ENCODE peak calls at places on chromosome 17, in four cellular contexts. D is H1, C is IMR-90, F is H9. K is an unnamed sample.
A peak's percentile ranks its signal among the peaks of the same experiment; 100 is the strongest.

GRCh38 chr17:9833922-9834321 is 8.2 kb downstream of the GLP2R start:
- DNase-seq in F (peak; percentile 18), D (no peak), C (no peak), K (no peak)

GRCh38 chr17:1078831-1079561 is 82.1 kb downstream of the TIMM22 start:
- DNase-seq in C (no peak), F (peak; percentile 70), D (no peak), K (peak; percentile 67)

GRCh38 chr17:76267051-76267576 is 2.0 kb downstream of the UBALD2 start:
- DNase-seq in D (no peak), C (no peak), F (no peak), K (no peak)

GRCh38 chr17:78667091-78667490 is 89.9 kb upstream of the DNAH17 start:
- DNase-seq in D (no peak), F (no peak), C (no peak), K (no peak)

GRCh38 chr17:7215136-7215638 is 4.4 kb downstream of the DLG4 start:
- DNase-seq in C (no peak), D (no peak), F (no peak), K (no peak)

GRCh38 chr17:146983-147761 is 9.8 kb downstream of the SCGB1C2 start:
- DNase-seq in D (no peak), C (no peak), F (no peak), K (no peak)

GRCh38 chr17:78341559-78342437 is 18.1 kb downstream of the SOCS3 start:
- DNase-seq in F (peak; percentile 72), D (no peak), C (peak; percentile 74), K (peak; percentile 87)

GRCh38 chr17:28985950-28986713 is 19.7 kb downstream of the SEZ6 start:
- DNase-seq in D (peak; percentile 31), C (no peak), F (peak; percentile 88), K (peak; percentile 43)

GRCh38 chr17:71681427-71682173 is 439.2 kb upstream of the SOX9 start:
- DNase-seq in F (no peak), D (no peak), C (no peak), K (no peak)

DNA sequence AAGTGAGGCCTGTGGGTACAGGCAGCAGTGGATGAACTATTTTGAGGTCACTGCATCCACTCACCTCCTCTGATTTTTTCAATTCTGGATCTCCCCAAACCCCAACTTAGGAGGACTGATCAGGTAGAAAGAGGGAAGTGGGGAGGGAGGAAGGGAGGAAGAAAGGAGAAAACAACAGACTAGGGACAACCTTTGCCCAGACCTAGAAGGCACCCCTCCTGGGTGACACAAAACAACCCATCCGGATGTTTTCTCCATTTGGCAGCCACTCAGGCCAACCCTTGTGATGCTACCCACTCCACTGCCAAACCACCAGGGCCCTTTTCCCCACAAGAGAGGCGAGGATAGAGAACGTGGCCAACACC is 2.7 kb downstream of the ORMDL3 start:
- DNase-seq in F (no peak), C (no peak), D (no peak), K (no peak)
- H3K23ac ChIP-seq in F (no peak overlapping the region), C (peak overlapping the region; percentile 17), D (no peak overlapping the region), K (no peak overlapping the region)

GRCh38 chr17:17356149-17356930 is 53.2 kb downstream of the NT5M start:
- DNase-seq in F (peak; percentile 91), D (peak; percentile 68), C (peak; percentile 85), K (peak; percentile 87)
- H4K8ac ChIP-seq in F (no peak overlapping the region), D (no peak overlapping the region), C (peak overlapping the region; percentile 73), K (no peak overlapping the region)

GRCh38 chr17:30210366-30210765 is 25.1 kb downstream of the SLC6A4 start:
- DNase-seq in C (no peak), D (no peak), F (peak; percentile 27), K (no peak)

GRCh38 chr17:30210901-30211300 is 24.6 kb downstream of the SLC6A4 start:
- DNase-seq in C (no peak), D (no peak), F (peak; percentile 24), K (no peak)

GRCh38 chr17:30208214-30208613 is 27.3 kb downstream of the SLC6A4 start:
- DNase-seq in D (no peak), C (no peak), F (no peak), K (no peak)

GRCh38 chr17:30212750-30213149 is 22.7 kb downstream of the SLC6A4 start:
- DNase-seq in D (no peak), C (no peak), F (no peak), K (no peak)

DNA sequence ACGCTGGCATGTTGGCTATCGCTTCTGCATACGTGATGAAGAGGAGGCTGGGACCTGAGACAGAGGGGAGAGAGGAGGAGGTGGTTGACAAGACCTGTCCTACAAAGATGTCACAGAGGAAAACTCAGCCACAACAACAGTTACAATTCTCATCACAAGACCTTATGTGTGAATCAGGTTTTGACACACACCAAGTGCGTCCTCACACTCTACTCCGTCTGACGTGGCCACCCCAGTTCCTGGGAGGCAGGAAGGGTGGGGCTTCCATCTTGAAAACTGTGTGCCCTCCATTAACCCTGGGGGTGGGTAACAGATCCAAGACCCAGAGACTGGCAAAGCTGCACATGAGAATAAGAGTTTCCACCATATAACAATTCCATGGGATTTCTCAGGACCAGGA is 24.1 kb downstream of the SLC6A4 start:
- DNase-seq in F (no peak), C (no peak), D (no peak), K (no peak)
- H3K56ac ChIP-seq in F (no peak overlapping the region), C (no peak overlapping the region), D (no peak overlapping the region), K (no peak overlapping the region)

DNA sequence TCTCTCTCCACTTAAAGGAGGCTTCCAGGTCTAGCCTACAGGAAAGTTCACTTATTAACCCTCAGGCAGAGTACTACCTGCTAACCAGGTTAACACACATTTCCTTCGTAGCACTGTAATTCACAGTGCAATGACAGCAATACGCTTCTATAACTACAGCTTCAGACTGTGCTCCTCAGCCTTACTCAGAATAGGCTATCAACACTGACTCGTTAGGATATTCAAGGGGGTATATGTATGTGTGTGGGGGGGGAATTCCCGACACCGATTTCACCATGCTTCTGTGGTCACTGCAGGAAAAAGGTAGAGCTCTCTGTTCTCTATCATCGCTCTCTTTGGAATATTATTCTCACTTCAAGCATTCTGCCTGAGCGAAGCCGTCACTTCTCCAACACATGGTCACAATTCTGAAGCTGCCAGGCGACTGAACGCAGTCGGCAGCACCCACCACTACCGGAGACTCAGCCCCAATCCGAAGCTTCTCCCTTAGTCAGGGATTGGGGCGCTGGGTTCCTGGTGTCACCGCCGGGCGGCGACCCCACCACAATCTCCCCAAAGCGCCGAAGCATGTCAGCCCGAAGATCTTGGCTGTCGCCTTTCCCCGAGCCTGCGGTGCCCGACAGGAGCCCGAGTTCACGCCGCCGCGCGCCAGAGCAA is 599 bp downstream of the GGA3 start:
- DNase-seq in F (no peak), D (no peak), C (peak; percentile 24), K (no peak)
- H3K23ac ChIP-seq in F (no peak overlapping the region), D (no peak overlapping the region), C (peak overlapping the region; percentile 95), K (peak overlapping the region; percentile 94)

GRCh38 chr17:64217249-64217652 is 45.8 kb downstream of the TEX2 start:
- DNase-seq in F (no peak), D (no peak), C (no peak), K (no peak)
- H4K8ac ChIP-seq in F (no peak overlapping the region), D (peak overlapping the region; percentile 39), C (peak overlapping the region; percentile 82), K (no peak overlapping the region)

DNA sequence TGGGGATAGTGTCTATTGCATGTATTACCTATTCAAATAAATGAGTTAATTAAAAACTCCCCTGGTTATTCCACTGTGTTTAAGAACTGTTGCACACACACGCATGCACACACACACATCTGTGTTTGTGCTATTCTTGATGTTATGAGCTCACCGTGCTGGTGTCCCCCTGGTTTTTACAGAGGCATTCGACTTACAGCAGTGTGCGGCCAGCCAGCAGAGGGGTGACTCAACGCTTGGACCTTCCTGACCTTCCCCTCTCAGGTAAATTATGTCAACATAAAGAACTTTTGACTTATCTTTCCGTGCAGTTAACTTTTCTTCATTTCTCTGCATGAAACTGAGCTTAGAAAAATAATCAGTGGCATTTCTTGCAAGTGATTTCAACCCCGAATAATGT is 214.0 kb downstream of the LGALS9B start:
- DNase-seq in F (no peak), C (peak; percentile 59), D (no peak), K (no peak)
- H3K56ac ChIP-seq in F (no peak overlapping the region), C (no peak overlapping the region), D (no peak overlapping the region), K (no peak overlapping the region)

GRCh38 chr17:81402530-81402941 is 7.3 kb downstream of the BAHCC1 start:
- DNase-seq in F (no peak), C (no peak), D (no peak), K (peak; percentile 39)
- H3K23ac ChIP-seq in F (no peak overlapping the region), C (peak overlapping the region; percentile 52), D (no peak overlapping the region), K (no peak overlapping the region)

GRCh38 chr17:51371732-51372151 is 111.4 kb downstream of the UTP18 start:
- DNase-seq in C (peak; percentile 50), D (peak; percentile 67), F (peak; percentile 91), K (peak; percentile 93)
- H4K8ac ChIP-seq in C (no peak overlapping the region), D (no peak overlapping the region), F (no peak overlapping the region), K (no peak overlapping the region)

DNA sequence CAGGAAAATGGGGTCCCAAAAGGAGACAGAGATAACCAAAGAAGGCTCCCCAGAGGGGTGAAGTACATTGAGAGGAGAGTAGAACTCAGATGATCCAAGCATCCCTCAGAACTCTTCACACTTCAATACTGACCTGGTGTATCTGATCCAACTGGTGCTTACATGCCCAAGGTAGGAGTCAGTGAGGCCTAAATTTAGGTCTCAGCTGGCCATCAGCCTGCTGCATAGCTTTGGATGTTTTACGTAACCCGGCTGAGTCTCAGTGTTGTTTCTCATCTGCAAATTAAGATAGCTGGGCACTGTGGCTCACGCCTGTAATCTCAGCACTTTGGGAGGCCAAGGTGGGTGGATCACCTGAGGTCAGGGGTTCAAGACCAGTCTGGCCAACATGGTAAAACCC is 11.6 kb upstream of the GOSR2 start:
- DNase-seq in C (no peak), D (no peak), F (no peak), K (no peak)
- H3K56ac ChIP-seq in C (no peak overlapping the region), D (no peak overlapping the region), F (no peak overlapping the region), K (no peak overlapping the region)